ENCODE peak calls at places on chromosome 21, in six cellular contexts. N is activated gamma-delta T cell; S is hypothalamus; R is thyroid gland; L is WTC11; B is activated naive CD8-positive, alpha-beta T cell treated with anti-CD3 and anti-CD28 coated beads, Interleukin-2, amount 50 U/mL, for 24 hours. U is an unnamed sample.

GRCh38 chr21:41536076-41536826 is 28.3 kb upstream of the TMPRSS2 start:
- DNase-seq in N (no peak), S (no peak), R (peak; percentile 80), L (no peak), B (no peak), U (no peak)

GRCh38 chr21:34807146-34807880 is 138.5 kb downstream of the CLIC6 start:
- DNase-seq in N (no peak), S (no peak), R (no peak), L (no peak), B (peak; percentile 69), U (no peak)

GRCh38 chr21:17803536-17803935 is 15.6 kb downstream of the C21orf91 start:
- DNase-seq in N (no peak), S (no peak), R (no peak), L (no peak), B (no peak), U (no peak)

GRCh38 chr21:34338226-34338625 is 25.6 kb upstream of the KCNE2 start:
- DNase-seq in N (no peak), S (no peak), R (no peak), L (no peak), B (no peak), U (no peak)

GRCh38 chr21:37565530-37566223 is 199.1 kb downstream of the DYRK1A start:
- DNase-seq in N (no peak), S (no peak), R (no peak), L (no peak), B (no peak), U (no peak)

GRCh38 chr21:41369915-41370839 is 8.3 kb downstream of the MX2 start:
- DNase-seq in N (no peak), S (no peak), R (no peak), L (no peak), B (peak; percentile 28), U (no peak)

GRCh38 chr21:44485254-44485793 is 30.0 kb downstream of the LRRC3 start:
- DNase-seq in N (no peak), S (no peak), R (no peak), L (peak; percentile 82), B (peak; percentile 10), U (no peak)

GRCh38 chr21:41806773-41807172 is 39.9 kb upstream of the RIPK4 start:
- DNase-seq in N (no peak), S (no peak), R (no peak), L (no peak), B (no peak), U (no peak)

GRCh38 chr21:46634966-46635323 is 529 bp upstream of the PRMT2 start:
- DNase-seq in N (no peak), S (peak; percentile 82), R (peak; percentile 46), L (peak; percentile 61), B (no peak), U (peak; percentile 78)

GRCh38 chr21:21101911-21102310 is 103.7 kb downstream of the NCAM2 start:
- DNase-seq in N (no peak), S (peak; percentile 49), R (no peak), L (peak; percentile 25), B (no peak), U (peak; percentile 55)